ENCODE peak calls at places on chromosomes 13 and 19, in six cellular contexts. C is GM12878, E is Panc1, D is SK-N-SH, L is HCT116, Q is H1. Y is an unnamed sample.

GRCh38 chr19:13832096-13832495 is 36.9 kb downstream of the ZSWIM4 start:
- DNase-seq in C (no peak), E (no peak), D (no peak), L (no peak), Q (no peak), Y (no peak)

GRCh38 chr13:102779426-102780159 is 6.0 kb upstream of the TEX30 start:
- DNase-seq in C (no peak), E (no peak), D (peak; percentile 5), L (no peak), Q (no peak), Y (no peak)

GRCh38 chr19:2627855-2628254 is 74.6 kb downstream of the GNG7 start:
- DNase-seq in C (no peak), E (no peak), D (no peak), L (no peak), Q (no peak), Y (no peak)

GRCh38 chr19:16888629-16889371 is at the start of gene F2RL3:
- DNase-seq in C (no peak), E (no peak), D (peak; percentile 71), L (no peak), Q (no peak), Y (peak; percentile 68)

GRCh38 chr19:52621376-52621775 is 16.8 kb downstream of the ZNF83 start:
- DNase-seq in C (no peak), E (no peak), D (no peak), L (no peak), Q (no peak), Y (no peak)

GRCh38 chr19:29545866-29546582 is 20.2 kb downstream of the VSTM2B start:
- DNase-seq in C (no peak), E (no peak), D (no peak), L (no peak), Q (no peak), Y (no peak)

GRCh38 chr19:2623743-2624142 is 78.8 kb downstream of the GNG7 start:
- DNase-seq in C (no peak), E (no peak), D (no peak), L (no peak), Q (no peak), Y (no peak)

GRCh38 chr13:91154954-91155353 is 192.5 kb upstream of the MIR17HG start:
- DNase-seq in C (no peak), E (no peak), D (no peak), L (no peak), Q (no peak), Y (no peak)

GRCh38 chr19:3642987-3643386 is 16.4 kb upstream of the CACTIN start:
- DNase-seq in C (no peak), E (no peak), D (peak; percentile 78), L (peak; percentile 67), Q (no peak), Y (peak; percentile 84)

GRCh38 chr13:111117961-111118360 is 2.9 kb downstream of the ARHGEF7 start:
- DNase-seq in C (no peak), E (no peak), D (peak; percentile 81), L (no peak), Q (no peak), Y (no peak)

GRCh38 chr13:102768914-102769313 is 4.7 kb downstream of the TEX30 start:
- DNase-seq in C (no peak), E (no peak), D (no peak), L (no peak), Q (no peak), Y (no peak)

GRCh38 chr19:53958168-53958571 is 4.6 kb upstream of the CACNG8 start:
- DNase-seq in C (no peak), E (no peak), D (peak; percentile 92), L (no peak), Q (no peak), Y (no peak)

GRCh38 chr19:19362075-19362474 is 41.4 kb downstream of the MAU2 start:
- DNase-seq in C (no peak), E (no peak), D (no peak), L (no peak), Q (no peak), Y (no peak)

GRCh38 chr13:49622174-49622946 is 5.9 kb upstream of the ARL11 start:
- DNase-seq in C (no peak), E (no peak), D (no peak), L (no peak), Q (no peak), Y (no peak)

GRCh38 chr19:289651-290538 is 1.3 kb downstream of the PLPP2 start:
- DNase-seq in C (no peak), E (peak; percentile 7), D (peak; percentile 27), L (peak; percentile 74), Q (peak; percentile 71), Y (peak; percentile 45)

GRCh38 chr19:38142176-38143035 is 81.6 kb downstream of the DPF1 start:
- DNase-seq in C (no peak), E (peak; percentile 5), D (peak; percentile 87), L (no peak), Q (peak; percentile 41), Y (peak; percentile 85)

GRCh38 chr19:3366104-3366760 is at the start of gene NFIC:
- DNase-seq in C (no peak), E (no peak), D (peak; percentile 84), L (peak; percentile 51), Q (no peak), Y (peak; percentile 90)

GRCh38 chr19:9823816-9824215 is 3.9 kb upstream of the UBL5 start:
- DNase-seq in C (no peak), E (no peak), D (no peak), L (no peak), Q (no peak), Y (no peak)

GRCh38 chr13:45472171-45472705 is 7.5 kb downstream of the COG3 start:
- DNase-seq in C (no peak), E (no peak), D (no peak), L (no peak), Q (no peak), Y (no peak)

GRCh38 chr19:17327068-17327653 is 7.5 kb downstream of the ANO8 start:
- DNase-seq in C (no peak), E (no peak), D (no peak), L (no peak), Q (no peak), Y (no peak)

GRCh38 chr13:94345374-94346195 is 133.9 kb downstream of the DCT start:
- DNase-seq in C (no peak), E (no peak), D (peak; percentile 51), L (no peak), Q (no peak), Y (no peak)

GRCh38 chr13:47480941-47481340 is 520.1 kb downstream of the SUCLA2 start:
- DNase-seq in C (no peak), E (no peak), D (no peak), L (no peak), Q (no peak), Y (no peak)

DNA sequence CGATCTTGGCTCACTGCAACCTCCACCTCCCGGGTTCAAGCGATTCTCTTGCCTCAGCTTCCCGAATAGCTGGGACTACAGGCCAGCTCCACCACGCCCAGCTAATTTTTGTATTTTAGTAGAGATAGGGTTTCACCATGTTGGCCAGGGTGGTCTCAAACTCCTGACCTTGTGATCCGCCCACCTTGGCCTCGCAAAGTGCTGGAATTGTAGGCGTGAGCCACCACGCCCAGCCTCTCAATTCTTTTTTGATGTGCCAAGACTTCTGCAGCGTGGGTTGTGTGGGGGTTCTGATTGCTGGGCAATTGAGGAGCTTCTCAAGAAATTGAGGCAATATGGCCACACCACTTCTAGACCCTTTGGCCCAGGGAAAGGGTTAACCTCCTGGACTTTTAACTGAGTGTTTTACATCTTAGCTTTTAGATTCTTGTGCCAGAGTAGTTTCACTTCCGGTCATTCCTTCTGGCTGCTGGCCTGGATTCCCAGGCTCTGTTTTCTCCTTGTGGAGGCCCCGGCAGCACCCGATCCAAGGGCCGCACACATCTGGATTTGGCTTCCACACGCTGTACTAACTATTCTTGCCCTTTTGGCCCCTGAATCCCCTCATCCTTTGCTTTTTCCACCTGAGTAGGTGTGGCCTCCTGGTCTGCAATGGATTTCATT is 14.7 kb downstream of the SMARCA4 start:
- DNase-seq in C (no peak), E (no peak), D (no peak), L (no peak), Q (no peak), Y (no peak)
- TF ChIP-seq SIN3A in C (no peak), E (no peak), D (no peak), L (no peak), Q (no peak), Y (no peak)

GRCh38 chr13:80070024-80070703 is 270.8 kb downstream of the SPRY2 start:
- DNase-seq in C (no peak), E (no peak), D (no peak), L (no peak), Q (peak; percentile 7), Y (no peak)
- TF ChIP-seq SIN3A in C (no peak), E (no peak), D (no peak), L (no peak), Q (no peak), Y (no peak)

DNA sequence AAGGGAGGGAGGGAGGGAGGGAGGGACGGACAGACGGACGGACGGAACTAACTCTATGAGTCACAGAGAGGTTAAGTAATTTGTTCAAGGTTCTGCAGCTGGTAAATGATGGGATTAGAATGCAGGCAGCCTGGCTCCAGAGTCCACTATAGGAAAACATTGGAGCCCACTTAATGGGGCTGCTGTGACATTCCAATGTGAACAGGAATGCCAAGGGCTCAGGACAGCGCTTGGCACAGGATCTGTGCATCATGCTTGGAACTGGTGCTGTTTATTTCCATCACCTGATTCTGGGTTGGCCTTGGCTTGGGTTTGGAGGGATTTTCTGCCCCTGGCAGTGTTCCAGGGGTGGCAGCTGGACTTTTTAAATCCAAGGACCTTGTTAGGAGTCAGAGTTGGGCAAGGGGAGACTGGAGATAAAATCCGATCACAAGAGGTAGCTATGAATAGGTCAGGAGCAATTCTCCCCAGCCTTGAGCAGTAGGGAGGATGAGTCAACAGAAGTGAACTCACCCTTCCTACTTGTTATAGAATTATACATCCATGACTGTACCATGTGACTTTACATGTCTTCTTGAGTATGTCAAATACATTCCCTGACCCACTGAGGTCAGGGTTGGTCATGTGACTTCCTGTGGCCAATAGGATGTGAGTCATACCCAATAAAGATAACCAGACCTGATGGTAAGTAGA is 7.8 kb upstream of the HIF3A start:
- DNase-seq in C (no peak), E (no peak), D (no peak), L (no peak), Q (no peak), Y (no peak)
- TF ChIP-seq SIN3A in C (no peak), E (no peak), D (no peak), L (no peak), Q (no peak), Y (no peak)

DNA sequence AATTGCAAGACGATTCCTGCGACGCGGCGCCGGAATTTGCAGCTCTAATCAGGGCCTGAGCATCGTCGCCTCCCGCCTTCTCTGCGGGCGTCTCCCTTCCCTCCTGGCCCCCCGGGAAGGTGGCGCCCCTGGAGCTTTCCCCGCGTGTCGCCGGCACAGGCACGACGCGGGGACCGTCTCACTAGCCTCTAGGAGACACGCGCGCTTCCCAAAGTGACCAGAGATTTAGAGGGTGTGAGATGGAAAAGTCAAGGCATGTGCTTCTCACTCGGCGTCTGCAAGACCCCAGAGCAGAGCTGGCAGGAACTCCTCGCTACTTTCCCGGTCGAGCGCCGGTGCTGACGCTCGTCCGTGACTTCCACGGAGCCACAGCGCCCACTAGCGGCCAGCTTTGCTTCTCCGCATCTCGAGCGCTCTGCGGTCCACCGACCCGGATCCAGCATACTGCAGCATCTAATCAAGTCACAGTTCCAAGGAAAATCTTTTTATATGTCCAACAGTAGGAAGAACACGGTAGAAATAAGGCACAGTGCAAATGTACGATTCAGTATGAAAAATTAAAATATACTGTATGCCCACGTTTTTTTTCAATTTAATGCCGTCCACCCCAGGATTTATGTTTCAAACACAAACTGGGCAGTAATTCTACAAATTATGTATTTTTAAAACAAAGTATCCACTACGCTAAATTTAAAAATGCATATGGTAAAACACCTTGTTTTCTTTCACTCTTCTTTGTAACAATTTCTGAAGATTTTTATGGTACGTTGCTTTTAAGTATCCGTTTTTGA is 977 bp upstream of the EFNB2 start:
- DNase-seq in C (peak; percentile 30), E (peak; percentile 38), D (peak; percentile 81), L (peak; percentile 63), Q (peak; percentile 75), Y (peak; percentile 62)
- TF ChIP-seq SIN3A in C (no peak), E (no peak), D (no peak), L (no peak), Q (no peak), Y (no peak)